ENCODE peak calls at places on chromosomes 7 and 10, in nine cellular contexts. H is uterus; Q is Panc1; M is AG08395; E is IMR-90; A is activated CD4-positive, alpha-beta T cell treated with anti-CD3 and anti-CD28 coated beads, Interleukin-2, amount 50 U/mL, for 1 hour; C is cardiac fibroblast; Y is astrocyte of the spinal cord; I is GM23338. L is an unnamed sample.

GRCh38 chr7:21450876-21451275 is 23.0 kb downstream of the SP4 start:
- DNase-seq in H (no peak), Q (no peak), M (no peak), E (no peak), A (no peak), C (no peak), Y (no peak), I (no peak), L (no peak)

GRCh38 chr7:144824360-144824759 is 11.5 kb downstream of the TPK1 start:
- DNase-seq in H (no peak), Q (peak; percentile 61), M (peak; percentile 73), E (peak; percentile 36), A (no peak), C (peak; percentile 70), Y (peak; percentile 81), I (no peak), L (peak; percentile 54)

GRCh38 chr7:134943785-134944400 is 42.4 kb upstream of the AGBL3 start:
- DNase-seq in H (no peak), Q (peak; percentile 52), M (no peak), E (peak; percentile 33), A (no peak), C (peak; percentile 53), Y (peak; percentile 47), I (no peak), L (no peak)

GRCh38 chr10:115861864-115862263 is 411.1 kb downstream of the GFRA1 start:
- DNase-seq in H (no peak), Q (no peak), M (peak; percentile 51), E (peak; percentile 67), A (no peak), C (no peak), Y (peak; percentile 32), I (no peak), L (no peak)

GRCh38 chr10:62049815-62050626 is 148.5 kb downstream of the ARID5B start:
- DNase-seq in H (no peak), Q (no peak), M (no peak), E (no peak), A (no peak), C (peak; percentile 47), Y (peak; percentile 45), I (no peak), L (no peak)

GRCh38 chr10:113704637-113705343 is 25.1 kb downstream of the CASP7 start:
- DNase-seq in H (no peak), Q (peak; percentile 12), M (peak; percentile 44), E (peak; percentile 60), A (peak; percentile 10), C (peak; percentile 68), Y (peak; percentile 59), I (peak; percentile 72), L (no peak)

GRCh38 chr7:28078036-28078901 is 102.3 kb downstream of the JAZF1 start:
- DNase-seq in H (no peak), Q (no peak), M (peak; percentile 52), E (peak; percentile 62), A (peak; percentile 39), C (peak; percentile 71), Y (peak; percentile 51), I (peak; percentile 62), L (no peak)

GRCh38 chr7:80735330-80735729 is 96.9 kb downstream of the CD36 start:
- DNase-seq in H (no peak), Q (no peak), M (no peak), E (no peak), A (no peak), C (no peak), Y (no peak), I (no peak), L (no peak)

L was measured in glomerular endothelial cell.